ENCODE peak calls at places on chromosomes 1 and 21, in eight cellular contexts. One of them, this sample, is unnamed.

GRCh38 chr1:66571789-66572188 is 37.8 kb downstream of the SGIP1 start:
- DNase-seq in SJSA1: no peak
- DNase-seq in left ventricle myocardium inferior: no peak
- DNase-seq in endodermal cell: no peak
- DNase-seq in cardiac muscle cell: no peak
- DNase-seq in transverse colon: no peak
- DNase-seq in CD8-positive, alpha-beta memory T cell: no peak
- DNase-seq in CD8-positive, alpha-beta T cell: no peak
- DNase-seq in this sample: no peak

GRCh38 chr1:118077331-118078055 is 107.5 kb downstream of the SPAG17 start:
- DNase-seq in cardiac muscle cell: peak; percentile 30
- DNase-seq in endodermal cell: peak; percentile 57
- DNase-seq in CD8-positive, alpha-beta T cell: no peak
- DNase-seq in transverse colon: no peak
- DNase-seq in CD8-positive, alpha-beta memory T cell: no peak
- DNase-seq in SJSA1: no peak
- DNase-seq in left ventricle myocardium inferior: no peak
- DNase-seq in this sample: no peak

GRCh38 chr21:39077816-39078215 is 105.4 kb downstream of the PSMG1 start:
- DNase-seq in transverse colon: no peak
- DNase-seq in CD8-positive, alpha-beta T cell: no peak
- DNase-seq in CD8-positive, alpha-beta memory T cell: no peak
- DNase-seq in SJSA1: no peak
- DNase-seq in cardiac muscle cell: no peak
- DNase-seq in endodermal cell: no peak
- DNase-seq in left ventricle myocardium inferior: no peak
- DNase-seq in this sample: no peak

GRCh38 chr21:36209626-36210171 is 53.1 kb downstream of the DOP1B start:
- DNase-seq in endodermal cell: peak; percentile 90
- DNase-seq in SJSA1: no peak
- DNase-seq in transverse colon: peak; percentile 67
- DNase-seq in CD8-positive, alpha-beta memory T cell: peak; percentile 29
- DNase-seq in CD8-positive, alpha-beta T cell: peak; percentile 38
- DNase-seq in left ventricle myocardium inferior: no peak
- DNase-seq in cardiac muscle cell: peak; percentile 56
- DNase-seq in this sample: peak; percentile 56

GRCh38 chr1:173297798-173298391 is 90.8 kb upstream of the TNFSF4 start:
- DNase-seq in CD8-positive, alpha-beta memory T cell: no peak
- DNase-seq in transverse colon: no peak
- DNase-seq in cardiac muscle cell: no peak
- DNase-seq in endodermal cell: no peak
- DNase-seq in CD8-positive, alpha-beta T cell: no peak
- DNase-seq in SJSA1: no peak
- DNase-seq in left ventricle myocardium inferior: no peak
- DNase-seq in this sample: no peak

GRCh38 chr21:41677671-41678015 is 89.2 kb downstream of the RIPK4 start:
- DNase-seq in CD8-positive, alpha-beta memory T cell: no peak
- DNase-seq in left ventricle myocardium inferior: no peak
- DNase-seq in endodermal cell: peak; percentile 35
- DNase-seq in CD8-positive, alpha-beta T cell: no peak
- DNase-seq in SJSA1: no peak
- DNase-seq in cardiac muscle cell: no peak
- DNase-seq in transverse colon: no peak
- DNase-seq in this sample: no peak

GRCh38 chr1:206770531-206771352 is at the start of gene IL19:
- DNase-seq in endodermal cell: peak; percentile 66
- DNase-seq in CD8-positive, alpha-beta memory T cell: no peak
- DNase-seq in SJSA1: no peak
- DNase-seq in cardiac muscle cell: no peak
- DNase-seq in transverse colon: peak; percentile 18
- DNase-seq in left ventricle myocardium inferior: peak; percentile 26
- DNase-seq in CD8-positive, alpha-beta T cell: peak; percentile 24
- DNase-seq in this sample: no peak

GRCh38 chr1:221712776-221713431 is 29.0 kb downstream of the DUSP10 start:
- DNase-seq in cardiac muscle cell: no peak
- DNase-seq in left ventricle myocardium inferior: no peak
- DNase-seq in endodermal cell: no peak
- DNase-seq in CD8-positive, alpha-beta memory T cell: peak; percentile 83
- DNase-seq in transverse colon: peak; percentile 64
- DNase-seq in SJSA1: no peak
- DNase-seq in CD8-positive, alpha-beta T cell: peak; percentile 81
- DNase-seq in this sample: peak; percentile 85

GRCh38 chr1:87805661-87806376 is 477.1 kb downstream of the LMO4 start:
- DNase-seq in cardiac muscle cell: no peak
- DNase-seq in transverse colon: no peak
- DNase-seq in CD8-positive, alpha-beta memory T cell: no peak
- DNase-seq in SJSA1: peak; percentile 47
- DNase-seq in endodermal cell: no peak
- DNase-seq in CD8-positive, alpha-beta T cell: no peak
- DNase-seq in left ventricle myocardium inferior: no peak
- DNase-seq in this sample: no peak

GRCh38 chr1:12477936-12478611 is 139.9 kb downstream of the DHRS3 start:
- DNase-seq in endodermal cell: no peak
- DNase-seq in transverse colon: peak; percentile 90
- DNase-seq in SJSA1: peak; percentile 94
- DNase-seq in CD8-positive, alpha-beta memory T cell: no peak
- DNase-seq in CD8-positive, alpha-beta T cell: no peak
- DNase-seq in cardiac muscle cell: peak; percentile 50
- DNase-seq in left ventricle myocardium inferior: peak; percentile 76
- DNase-seq in this sample: no peak

GRCh38 chr1:204746838-204747442 is 61.4 kb upstream of the LRRN2 start:
- DNase-seq in CD8-positive, alpha-beta T cell: peak; percentile 55
- DNase-seq in SJSA1: no peak
- DNase-seq in endodermal cell: peak; percentile 84
- DNase-seq in cardiac muscle cell: peak; percentile 50
- DNase-seq in transverse colon: peak; percentile 63
- DNase-seq in CD8-positive, alpha-beta memory T cell: peak; percentile 16
- DNase-seq in left ventricle myocardium inferior: no peak
- DNase-seq in this sample: peak; percentile 58

GRCh38 chr1:110879758-110880606 is 7.0 kb downstream of the CD53 start:
- DNase-seq in CD8-positive, alpha-beta T cell: peak; percentile 62
- DNase-seq in endodermal cell: no peak
- DNase-seq in cardiac muscle cell: no peak
- DNase-seq in CD8-positive, alpha-beta memory T cell: peak; percentile 53
- DNase-seq in SJSA1: no peak
- DNase-seq in transverse colon: peak; percentile 15
- DNase-seq in left ventricle myocardium inferior: no peak
- DNase-seq in this sample: no peak

GRCh38 chr1:52920791-52921291 is 699 bp downstream of the ECHDC2 start:
- DNase-seq in SJSA1: no peak
- DNase-seq in transverse colon: peak; percentile 35
- DNase-seq in CD8-positive, alpha-beta memory T cell: no peak
- DNase-seq in left ventricle myocardium inferior: peak; percentile 45
- DNase-seq in cardiac muscle cell: no peak
- DNase-seq in CD8-positive, alpha-beta T cell: no peak
- DNase-seq in endodermal cell: peak; percentile 78
- DNase-seq in this sample: no peak

GRCh38 chr1:13828454-13829151 is 128.6 kb downstream of the PRDM2 start:
- DNase-seq in CD8-positive, alpha-beta T cell: no peak
- DNase-seq in transverse colon: peak; percentile 87
- DNase-seq in cardiac muscle cell: peak; percentile 40
- DNase-seq in endodermal cell: peak; percentile 95
- DNase-seq in left ventricle myocardium inferior: no peak
- DNase-seq in CD8-positive, alpha-beta memory T cell: no peak
- DNase-seq in SJSA1: no peak
- DNase-seq in this sample: no peak

GRCh38 chr1:31769720-31770390 is 5.7 kb upstream of the ADGRB2 start:
- DNase-seq in CD8-positive, alpha-beta memory T cell: no peak
- DNase-seq in CD8-positive, alpha-beta T cell: no peak
- DNase-seq in endodermal cell: no peak
- DNase-seq in SJSA1: no peak
- DNase-seq in left ventricle myocardium inferior: peak; percentile 67
- DNase-seq in transverse colon: no peak
- DNase-seq in cardiac muscle cell: peak; percentile 63
- DNase-seq in this sample: no peak

GRCh38 chr21:38341546-38342012 is 84.8 kb downstream of the KCNJ15 start:
- DNase-seq in SJSA1: no peak
- DNase-seq in cardiac muscle cell: no peak
- DNase-seq in transverse colon: no peak
- DNase-seq in endodermal cell: no peak
- DNase-seq in left ventricle myocardium inferior: no peak
- DNase-seq in CD8-positive, alpha-beta T cell: no peak
- DNase-seq in CD8-positive, alpha-beta memory T cell: no peak
- DNase-seq in this sample: no peak

GRCh38 chr1:35745124-35745730 is 24.6 kb downstream of the CLSPN start:
- DNase-seq in CD8-positive, alpha-beta T cell: no peak
- DNase-seq in endodermal cell: no peak
- DNase-seq in transverse colon: no peak
- DNase-seq in left ventricle myocardium inferior: no peak
- DNase-seq in CD8-positive, alpha-beta memory T cell: no peak
- DNase-seq in SJSA1: no peak
- DNase-seq in cardiac muscle cell: no peak
- DNase-seq in this sample: no peak

GRCh38 chr1:2108213-2108876 is 58.1 kb downstream of the PRKCZ start:
- DNase-seq in CD8-positive, alpha-beta memory T cell: no peak
- DNase-seq in CD8-positive, alpha-beta T cell: no peak
- DNase-seq in left ventricle myocardium inferior: no peak
- DNase-seq in cardiac muscle cell: peak; percentile 64
- DNase-seq in transverse colon: no peak
- DNase-seq in endodermal cell: peak; percentile 92
- DNase-seq in SJSA1: no peak
- DNase-seq in this sample: no peak

GRCh38 chr1:38246955-38247952 is 200.7 kb upstream of the POU3F1 start:
- DNase-seq in SJSA1: no peak
- DNase-seq in CD8-positive, alpha-beta T cell: no peak
- DNase-seq in CD8-positive, alpha-beta memory T cell: no peak
- DNase-seq in cardiac muscle cell: no peak
- DNase-seq in left ventricle myocardium inferior: no peak
- DNase-seq in endodermal cell: no peak
- DNase-seq in transverse colon: peak; percentile 36
- DNase-seq in this sample: no peak

GRCh38 chr1:225500589-225501192 is 72.9 kb upstream of the LBR start:
- DNase-seq in transverse colon: no peak
- DNase-seq in left ventricle myocardium inferior: no peak
- DNase-seq in CD8-positive, alpha-beta memory T cell: no peak
- DNase-seq in cardiac muscle cell: no peak
- DNase-seq in CD8-positive, alpha-beta T cell: no peak
- DNase-seq in endodermal cell: no peak
- DNase-seq in SJSA1: no peak
- DNase-seq in this sample: no peak

GRCh38 chr1:178196631-178197030 is 102.7 kb downstream of the RASAL2 start:
- DNase-seq in left ventricle myocardium inferior: no peak
- DNase-seq in CD8-positive, alpha-beta memory T cell: no peak
- DNase-seq in transverse colon: no peak
- DNase-seq in cardiac muscle cell: no peak
- DNase-seq in CD8-positive, alpha-beta T cell: no peak
- DNase-seq in SJSA1: no peak
- DNase-seq in endodermal cell: no peak
- DNase-seq in this sample: no peak

DNA sequence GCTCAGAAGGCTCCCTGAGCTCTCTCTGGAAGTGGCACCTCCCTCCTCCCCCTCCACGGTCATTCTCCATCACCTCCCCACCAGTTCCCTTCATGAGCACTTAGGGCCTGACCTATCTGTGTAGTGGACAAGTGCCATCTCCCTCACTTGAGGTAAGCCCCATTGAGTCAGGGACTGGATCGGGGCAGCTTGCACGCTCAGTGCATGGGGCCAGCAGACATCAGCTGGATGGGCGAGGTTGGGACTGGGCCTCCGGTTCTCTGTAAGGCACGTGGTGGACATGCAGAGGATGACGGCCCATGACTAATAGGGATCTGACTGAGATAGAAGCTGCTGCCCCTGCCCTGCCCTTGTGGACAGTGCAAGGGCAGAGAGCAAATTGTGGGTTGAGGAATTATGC is 120.3 kb upstream of the C1orf174 start:
- DNase-seq in transverse colon: no peak
- DNase-seq in CD8-positive, alpha-beta memory T cell: no peak
- DNase-seq in endodermal cell: peak; percentile 31
- DNase-seq in CD8-positive, alpha-beta T cell: no peak
- DNase-seq in cardiac muscle cell: no peak
- DNase-seq in SJSA1: no peak
- DNase-seq in left ventricle myocardium inferior: no peak
- DNase-seq in this sample: no peak
- H3K27me3 ChIP-seq in transverse colon: no peaks in the 10 kb centered on the region
- H3K27me3 ChIP-seq in CD8-positive, alpha-beta memory T cell: no peaks in the 10 kb centered on the region
- H3K27me3 ChIP-seq in endodermal cell: no peaks in the 10 kb centered on the region
- H3K27me3 ChIP-seq in CD8-positive, alpha-beta T cell: no peaks in the 10 kb centered on the region
- H3K27me3 ChIP-seq in cardiac muscle cell: no peaks in the 10 kb centered on the region
- H3K27me3 ChIP-seq in SJSA1: no peaks in the 10 kb centered on the region
- H3K27me3 ChIP-seq in left ventricle myocardium inferior: peaks cover 61% of the 10 kb centered on the region
- H3K27me3 ChIP-seq in this sample: no peaks in the 10 kb centered on the region

GRCh38 chr21:14739590-14739989 is 193.5 kb upstream of the SAMSN1 start:
- DNase-seq in CD8-positive, alpha-beta memory T cell: no peak
- DNase-seq in cardiac muscle cell: no peak
- DNase-seq in left ventricle myocardium inferior: no peak
- DNase-seq in CD8-positive, alpha-beta T cell: no peak
- DNase-seq in transverse colon: no peak
- DNase-seq in SJSA1: no peak
- DNase-seq in endodermal cell: no peak
- DNase-seq in this sample: no peak
- H3K27me3 ChIP-seq in CD8-positive, alpha-beta memory T cell: no peaks in the 10 kb centered on the region
- H3K27me3 ChIP-seq in cardiac muscle cell: no peaks in the 10 kb centered on the region
- H3K27me3 ChIP-seq in left ventricle myocardium inferior: no peaks in the 10 kb centered on the region
- H3K27me3 ChIP-seq in CD8-positive, alpha-beta T cell: no peaks in the 10 kb centered on the region
- H3K27me3 ChIP-seq in transverse colon: no peaks in the 10 kb centered on the region
- H3K27me3 ChIP-seq in SJSA1: no peaks in the 10 kb centered on the region
- H3K27me3 ChIP-seq in endodermal cell: no peaks in the 10 kb centered on the region
- H3K27me3 ChIP-seq in this sample: no peaks in the 10 kb centered on the region

GRCh38 chr1:3364526-3364925 is 89.9 kb upstream of the ARHGEF16 start:
- DNase-seq in CD8-positive, alpha-beta T cell: no peak
- DNase-seq in SJSA1: no peak
- DNase-seq in transverse colon: no peak
- DNase-seq in endodermal cell: no peak
- DNase-seq in CD8-positive, alpha-beta memory T cell: no peak
- DNase-seq in cardiac muscle cell: no peak
- DNase-seq in left ventricle myocardium inferior: no peak
- DNase-seq in this sample: no peak

GRCh38 chr1:3365519-3366158 is 88.8 kb upstream of the ARHGEF16 start:
- DNase-seq in CD8-positive, alpha-beta T cell: no peak
- DNase-seq in CD8-positive, alpha-beta memory T cell: no peak
- DNase-seq in endodermal cell: no peak
- DNase-seq in left ventricle myocardium inferior: no peak
- DNase-seq in SJSA1: no peak
- DNase-seq in cardiac muscle cell: peak; percentile 76
- DNase-seq in transverse colon: no peak
- DNase-seq in this sample: no peak

GRCh38 chr1:3364983-3365382 is 89.5 kb upstream of the ARHGEF16 start:
- DNase-seq in left ventricle myocardium inferior: no peak
- DNase-seq in cardiac muscle cell: no peak
- DNase-seq in transverse colon: no peak
- DNase-seq in SJSA1: no peak
- DNase-seq in endodermal cell: no peak
- DNase-seq in CD8-positive, alpha-beta T cell: no peak
- DNase-seq in CD8-positive, alpha-beta memory T cell: no peak
- DNase-seq in this sample: no peak

GRCh38 chr1:3363023-3363422 is 91.4 kb upstream of the ARHGEF16 start:
- DNase-seq in left ventricle myocardium inferior: no peak
- DNase-seq in SJSA1: no peak
- DNase-seq in CD8-positive, alpha-beta memory T cell: no peak
- DNase-seq in endodermal cell: no peak
- DNase-seq in transverse colon: no peak
- DNase-seq in CD8-positive, alpha-beta T cell: no peak
- DNase-seq in cardiac muscle cell: no peak
- DNase-seq in this sample: no peak

GRCh38 chr1:3363756-3364155 is 90.7 kb upstream of the ARHGEF16 start:
- DNase-seq in CD8-positive, alpha-beta T cell: no peak
- DNase-seq in SJSA1: no peak
- DNase-seq in CD8-positive, alpha-beta memory T cell: no peak
- DNase-seq in cardiac muscle cell: no peak
- DNase-seq in transverse colon: no peak
- DNase-seq in endodermal cell: no peak
- DNase-seq in left ventricle myocardium inferior: no peak
- DNase-seq in this sample: no peak
- H3K27me3 ChIP-seq in CD8-positive, alpha-beta T cell: no peaks in the 10 kb centered on the region
- H3K27me3 ChIP-seq in SJSA1: peaks cover 8% of the 10 kb centered on the region
- H3K27me3 ChIP-seq in CD8-positive, alpha-beta memory T cell: no peaks in the 10 kb centered on the region
- H3K27me3 ChIP-seq in cardiac muscle cell: no peaks in the 10 kb centered on the region
- H3K27me3 ChIP-seq in transverse colon: peaks cover 2% of the 10 kb centered on the region
- H3K27me3 ChIP-seq in endodermal cell: no peaks in the 10 kb centered on the region
- H3K27me3 ChIP-seq in left ventricle myocardium inferior: peaks cover 24% of the 10 kb centered on the region
- H3K27me3 ChIP-seq in this sample: no peaks in the 10 kb centered on the region

GRCh38 chr1:5830771-5831599 is 161.2 kb downstream of the NPHP4 start:
- DNase-seq in CD8-positive, alpha-beta T cell: no peak
- DNase-seq in SJSA1: no peak
- DNase-seq in transverse colon: no peak
- DNase-seq in CD8-positive, alpha-beta memory T cell: no peak
- DNase-seq in endodermal cell: peak; percentile 97
- DNase-seq in cardiac muscle cell: peak; percentile 36
- DNase-seq in left ventricle myocardium inferior: no peak
- DNase-seq in this sample: no peak
- H3K27me3 ChIP-seq in CD8-positive, alpha-beta T cell: no peaks in the 10 kb centered on the region
- H3K27me3 ChIP-seq in SJSA1: peaks cover 8% of the 10 kb centered on the region
- H3K27me3 ChIP-seq in transverse colon: peaks cover 7% of the 10 kb centered on the region
- H3K27me3 ChIP-seq in CD8-positive, alpha-beta memory T cell: no peaks in the 10 kb centered on the region
- H3K27me3 ChIP-seq in endodermal cell: no peaks in the 10 kb centered on the region
- H3K27me3 ChIP-seq in cardiac muscle cell: no peaks in the 10 kb centered on the region
- H3K27me3 ChIP-seq in left ventricle myocardium inferior: peaks cover 82% of the 10 kb centered on the region
- H3K27me3 ChIP-seq in this sample: no peaks in the 10 kb centered on the region

This sample was measured in naive thymus-derived CD4-positive, alpha-beta T cell.